ENCODE peak calls at places on chromosomes 13 and 19, in four cellular contexts. J, G, X and V are unnamed samples.

GRCh38 chr13:77565635-77566034 is 30.1 kb downstream of the SCEL start:
- DNase-seq in J (no peak), G (no peak), X (no peak), V (no peak)

GRCh38 chr13:40986328-40986856 is 32.7 kb downstream of the ELF1 start:
- DNase-seq in J (no peak), G (no peak), X (no peak), V (no peak)

GRCh38 chr19:14322889-14323463 is 58.3 kb upstream of the ADGRE5 start:
- DNase-seq in J (no peak), G (no peak), X (no peak), V (no peak)

GRCh38 chr19:50893047-50893737 is 18.0 kb downstream of the KLK4 start:
- DNase-seq in J (no peak), G (no peak), X (no peak), V (no peak)

GRCh38 chr13:110119943-110120905 is 186.7 kb downstream of the COL4A1 start:
- DNase-seq in J (no peak), G (no peak), X (no peak), V (no peak)

GRCh38 chr13:76884167-76884566 is 2.0 kb downstream of the KCTD12 start:
- DNase-seq in J (no peak), G (no peak), X (no peak), V (no peak)

GRCh38 chr19:7348587-7349230 is at the start of gene ARHGEF18:
- DNase-seq in J (no peak), G (peak; percentile 99), X (peak; percentile 55), V (no peak)

GRCh38 chr13:49220856-49221614 is 897 bp downstream of the MLNR start:
- DNase-seq in J (no peak), G (no peak), X (no peak), V (no peak)

GRCh38 chr13:46571189-46571901 is 18.4 kb downstream of the LRCH1 start:
- DNase-seq in J (no peak), G (no peak), X (no peak), V (no peak)

GRCh38 chr19:41902594-41902993 is 19.6 kb downstream of the ARHGEF1 start:
- DNase-seq in J (no peak), G (no peak), X (no peak), V (no peak)

GRCh38 chr19:45791744-45792481 is 732 bp downstream of the DMWD start:
- DNase-seq in J (no peak), G (no peak), X (no peak), V (no peak)

GRCh38 chr13:34249546-34249945 is 431.6 kb downstream of the RFC3 start:
- DNase-seq in J (no peak), G (no peak), X (no peak), V (no peak)

GRCh38 chr19:30692517-30692870 is 320.3 kb downstream of the ZNF536 start:
- DNase-seq in J (peak; percentile 22), G (no peak), X (no peak), V (no peak)

GRCh38 chr19:46878613-46879375 is 18.0 kb downstream of the ARHGAP35 start:
- DNase-seq in J (peak; percentile 75), G (no peak), X (no peak), V (no peak)

GRCh38 chr19:8456064-8456463 is 11.3 kb downstream of the HNRNPM start:
- DNase-seq in J (no peak), G (no peak), X (no peak), V (no peak)

GRCh38 chr13:35857769-35858168 is 273.4 kb downstream of the DCLK1 start:
- DNase-seq in J (peak; percentile 31), G (no peak), X (no peak), V (no peak)

GRCh38 chr13:35720690-35721554 is 244.4 kb upstream of the MAB21L1 start:
- DNase-seq in J (peak; percentile 64), G (peak; percentile 15), X (peak; percentile 9), V (no peak)

GRCh38 chr19:52896431-52897148 is 845 bp downstream of the ZNF320 start:
- DNase-seq in J (no peak), G (no peak), X (no peak), V (no peak)

GRCh38 chr13:94079876-94080275 is 399.6 kb downstream of the DCT start:
- DNase-seq in J (no peak), G (no peak), X (no peak), V (no peak)

GRCh38 chr13:27037171-27037570 is 134.4 kb downstream of the USP12 start:
- DNase-seq in J (no peak), G (no peak), X (no peak), V (no peak)

GRCh38 chr13:110405597-110406450 is 98.7 kb downstream of the COL4A2 start:
- DNase-seq in J (peak; percentile 99), G (no peak), X (no peak), V (no peak)

GRCh38 chr13:80527400-80527799 is 186.5 kb upstream of the SPRY2 start:
- DNase-seq in J (no peak), G (no peak), X (no peak), V (no peak)

GRCh38 chr19:5947435-5947834 is 30.5 kb downstream of the RANBP3 start:
- DNase-seq in J (no peak), G (peak; percentile 72), X (no peak), V (no peak)

GRCh38 chr19:5048091-5048726 is 79.3 kb downstream of the KDM4B start:
- DNase-seq in J (peak; percentile 76), G (peak; percentile 68), X (peak; percentile 37), V (peak; percentile 29)

GRCh38 chr19:14081797-14082674 is 3.5 kb downstream of the C19orf67 start:
- DNase-seq in J (no peak), G (no peak), X (no peak), V (no peak)

GRCh38 chr13:37595162-37595561 is 3.4 kb downstream of the POSTN start:
- DNase-seq in J (no peak), G (no peak), X (no peak), V (no peak)

GRCh38 chr13:30172593-30173300 is 134.6 kb downstream of the KATNAL1 start:
- DNase-seq in J (no peak), G (peak; percentile 25), X (no peak), V (no peak)

GRCh38 chr19:53818756-53819155 is 5.4 kb downstream of the NLRP12 start:
- DNase-seq in J (no peak), G (no peak), X (no peak), V (no peak)

GRCh38 chr13:30873519-30873918 is 32.6 kb upstream of the MEDAG start:
- DNase-seq in J (no peak), G (no peak), X (no peak), V (no peak)

DNA sequence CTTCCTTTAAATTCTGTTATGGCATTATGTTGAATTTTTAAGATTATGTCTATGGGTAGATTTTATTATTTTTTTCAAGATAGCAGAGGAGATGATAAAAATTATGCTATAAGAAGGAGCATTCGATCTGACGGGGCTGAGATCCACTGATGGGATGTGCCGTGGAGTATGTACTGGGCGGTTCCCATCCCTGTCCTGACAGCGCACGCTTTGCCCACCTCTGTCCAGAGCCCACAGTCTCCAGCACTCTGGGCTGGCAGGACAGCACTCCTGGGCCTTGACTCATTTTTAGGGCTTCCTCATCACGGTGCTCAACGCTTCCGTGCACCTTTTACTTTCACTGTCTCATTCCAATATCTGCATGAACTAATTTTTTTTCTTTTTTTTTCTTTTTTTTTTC is 235.5 kb downstream of the TEX29 start:
- DNase-seq in J (no peak), G (no peak), X (no peak), V (no peak)
- H3K27me3 ChIP-seq in J (peaks cover 78% of the 10 kb centered on the region), G (peaks cover 3% of the 10 kb centered on the region), X (no peaks in the 10 kb centered on the region), V (no peaks in the 10 kb centered on the region)

DNA sequence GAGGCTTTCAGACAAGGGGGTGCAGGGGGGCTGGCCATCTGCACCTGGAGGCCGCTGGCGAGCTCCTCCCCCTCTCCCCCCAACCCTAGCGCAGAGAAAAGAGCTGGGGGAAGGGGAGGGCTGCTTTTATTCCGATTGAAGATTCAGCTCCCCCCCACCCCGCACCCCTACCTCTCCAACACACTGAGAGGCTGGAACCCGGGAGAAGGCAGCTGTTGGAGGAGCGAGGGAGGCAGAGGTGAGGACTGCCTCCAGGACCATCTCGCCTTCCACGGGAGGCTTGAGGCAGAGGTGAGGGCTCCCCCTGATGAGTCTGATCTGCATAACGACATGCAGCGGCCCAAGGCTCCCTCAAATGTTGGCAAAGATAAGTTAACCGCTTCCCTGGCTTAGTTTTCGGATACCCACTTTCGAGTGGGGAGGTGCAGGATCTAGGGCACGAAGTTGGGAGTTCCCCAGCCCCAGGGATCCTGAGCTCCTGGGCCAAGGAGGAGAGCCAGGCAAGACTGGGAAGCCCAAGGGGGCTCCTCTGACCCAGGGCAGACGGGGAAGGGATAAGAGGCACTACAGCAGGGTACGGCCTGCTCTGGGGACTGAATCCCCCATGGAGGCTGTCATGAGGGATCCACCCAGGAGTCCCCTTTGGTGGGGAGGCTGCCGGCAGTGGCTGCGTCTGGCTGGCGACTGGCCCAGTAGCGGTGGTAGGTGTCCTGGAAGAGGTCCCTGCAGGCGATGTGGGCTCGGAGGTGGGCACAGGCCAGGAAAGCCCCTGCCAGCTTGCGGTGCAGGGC is 1.2 kb upstream of the NUMBL start:
- DNase-seq in J (peak; percentile 6), G (no peak), X (no peak), V (no peak)
- H3K4me3 ChIP-seq in J (no peak overlapping the region), G (no peak overlapping the region), X (no peak overlapping the region), V (no peak overlapping the region)

DNA sequence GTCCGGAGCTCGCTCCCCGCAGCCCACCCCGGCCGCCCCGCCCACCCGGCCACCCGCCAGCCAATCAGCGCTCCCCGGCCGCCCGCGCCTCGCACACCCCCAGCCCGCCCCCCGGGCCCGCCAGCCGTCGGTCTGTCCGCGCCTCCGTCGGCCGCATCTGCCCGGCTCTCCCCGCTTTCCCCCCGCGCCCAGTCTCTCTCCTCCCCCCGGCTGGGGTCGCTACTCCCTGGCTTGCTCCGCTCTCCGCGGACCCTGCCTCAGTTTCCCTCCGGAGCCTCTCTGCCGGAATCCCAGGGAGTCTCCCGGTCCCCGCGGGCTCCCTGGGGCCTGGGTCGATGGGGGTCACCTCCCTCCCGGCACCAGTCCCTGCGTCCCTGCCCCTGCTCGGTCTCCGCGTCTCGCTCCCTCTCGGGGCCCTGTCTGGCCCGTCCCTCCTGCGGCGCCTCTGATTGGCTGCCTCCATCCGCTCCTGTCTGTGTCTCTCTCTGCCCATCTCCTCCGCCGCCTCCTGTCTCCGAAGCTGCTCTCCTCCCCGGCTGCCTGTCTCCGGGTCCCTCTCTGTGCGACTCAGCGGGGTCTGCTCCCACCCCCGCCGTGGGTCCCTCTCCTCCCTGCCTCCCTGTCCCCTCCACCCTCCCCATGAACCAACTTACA is 485 bp downstream of the IL11 start:
- DNase-seq in J (peak; percentile 73), G (no peak), X (no peak), V (no peak)
- H3K27me3 ChIP-seq in J (no peaks in the 10 kb centered on the region), G (peaks cover 43% of the 10 kb centered on the region), X (peaks cover 37% of the 10 kb centered on the region), V (peaks cover 60% of the 10 kb centered on the region)

GRCh38 chr13:101640797-101641400 is 188.4 kb downstream of the ITGBL1 start:
- DNase-seq in J (peak; percentile 71), G (no peak), X (no peak), V (no peak)
- H3K4me3 ChIP-seq in J (no peak overlapping the region), G (no peak overlapping the region), X (no peak overlapping the region), V (no peak overlapping the region)

GRCh38 chr13:39515231-39515630 is 87.8 kb downstream of the LHFPL6 start:
- DNase-seq in J (no peak), G (no peak), X (no peak), V (no peak)
- H3K27me3 ChIP-seq in J (no peaks in the 10 kb centered on the region), G (no peaks in the 10 kb centered on the region), X (no peaks in the 10 kb centered on the region), V (no peaks in the 10 kb centered on the region)

GRCh38 chr13:62194371-62194770 is 778.7 kb upstream of the PCDH20 start:
- DNase-seq in J (no peak), G (no peak), X (no peak), V (no peak)
- H3K4me3 ChIP-seq in J (no peak overlapping the region), G (no peak overlapping the region), X (no peak overlapping the region), V (no peak overlapping the region)

DNA sequence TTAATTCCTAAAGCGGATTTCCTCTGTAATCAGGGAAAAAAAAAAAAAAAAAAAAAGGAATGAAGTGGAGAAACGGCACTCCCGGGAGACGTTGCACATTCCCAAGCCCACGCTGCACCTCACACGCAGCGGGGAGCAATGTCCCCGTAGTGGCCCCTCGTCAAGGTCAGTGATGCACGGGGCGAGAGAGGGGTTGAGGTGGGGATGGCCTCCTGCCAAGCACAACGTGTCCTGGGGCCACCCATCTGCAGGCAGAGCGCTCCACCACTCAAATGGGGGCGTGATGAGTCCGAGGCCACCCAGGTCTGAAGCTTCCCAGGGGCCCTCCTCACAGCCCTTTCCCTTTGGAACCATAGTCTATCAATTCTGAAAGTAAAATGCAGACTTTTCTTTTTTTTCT is 15.1 kb downstream of the PLK5 start:
- DNase-seq in J (no peak), G (no peak), X (no peak), V (no peak)
- H3K27me3 ChIP-seq in J (peaks cover 30% of the 10 kb centered on the region), G (peaks cover 14% of the 10 kb centered on the region), X (no peaks in the 10 kb centered on the region), V (peaks cover 9% of the 10 kb centered on the region)